ENCODE peak calls at places on chromosomes 7 and 10, in eight cellular contexts. Q is CD8-positive, alpha-beta memory T cell; M is neuronal stem cell; Z is lower lobe of right lung; X is SK-N-MC; I is GM23338; K is left lung; P is brain microvascular endothelial cell. Y is an unnamed sample. For H3K36me3, the result is how much of the 10 kb centered on the place peaks cover.

GRCh38 chr10:82890573-82890972 is 1015.6 kb downstream of the NRG3 start:
- DNase-seq in K (no peak), I (no peak), X (no peak), P (no peak), Q (no peak), M (no peak), Z (no peak), Y (no peak)

GRCh38 chr10:96371356-96371755 is 12.6 kb upstream of the OPALIN start:
- DNase-seq in Q (no peak), K (no peak), Z (no peak), M (no peak), P (no peak), I (no peak), X (no peak), Y (no peak)

GRCh38 chr10:44752451-44753441 is 158.4 kb upstream of the TMEM72 start:
- DNase-seq in Z (no peak), K (no peak), M (no peak), I (no peak), P (peak), X (no peak), Q (no peak), Y (peak)

GRCh38 chr7:157549612-157550299 is 213.0 kb downstream of the DNAJB6 start:
- DNase-seq in X (no peak), Q (no peak), K (peak), M (no peak), Z (peak), I (no peak), P (no peak), Y (no peak)

GRCh38 chr7:90563286-90563685 is 32.8 kb upstream of the CDK14 start:
- DNase-seq in P (no peak), M (no peak), X (no peak), I (no peak), K (no peak), Q (no peak), Z (no peak), Y (no peak)

GRCh38 chr10:132705173-132705572 is 80.8 kb downstream of the NKX6-2 start:
- DNase-seq in I (no peak), M (no peak), P (no peak), Z (peak), K (no peak), X (no peak), Q (no peak), Y (no peak)

GRCh38 chr7:158863611-158864506 is 7.5 kb downstream of the DYNC2I1 start:
- DNase-seq in Z (peak), K (peak), I (peak), P (peak), X (no peak), M (no peak), Q (peak), Y (peak)

GRCh38 chr7:144787127-144787526 is 48.7 kb downstream of the TPK1 start:
- DNase-seq in P (no peak), Q (no peak), X (no peak), K (no peak), I (peak), M (no peak), Z (no peak), Y (no peak)

GRCh38 chr7:103651558-103651957 is 205.6 kb upstream of the SLC26A5 start:
- DNase-seq in K (no peak), X (no peak), Z (no peak), M (no peak), I (no peak), Q (no peak), P (no peak), Y (no peak)

GRCh38 chr7:103989200-103989784 is at the start of gene RELN:
- DNase-seq in M (peak), I (peak), Q (no peak), P (peak), X (no peak), Z (no peak), K (no peak), Y (no peak)

GRCh38 chr10:21724020-21724589 is 190.1 kb downstream of the MLLT10 start:
- DNase-seq in K (no peak), P (no peak), M (no peak), I (no peak), Q (no peak), X (no peak), Z (no peak), Y (no peak)
- H3K36me3 ChIP-seq in K (under half), P (under half), M (half or more), I (under half), Q (under half), X (under half), Z (under half), Y (under half)

DNA sequence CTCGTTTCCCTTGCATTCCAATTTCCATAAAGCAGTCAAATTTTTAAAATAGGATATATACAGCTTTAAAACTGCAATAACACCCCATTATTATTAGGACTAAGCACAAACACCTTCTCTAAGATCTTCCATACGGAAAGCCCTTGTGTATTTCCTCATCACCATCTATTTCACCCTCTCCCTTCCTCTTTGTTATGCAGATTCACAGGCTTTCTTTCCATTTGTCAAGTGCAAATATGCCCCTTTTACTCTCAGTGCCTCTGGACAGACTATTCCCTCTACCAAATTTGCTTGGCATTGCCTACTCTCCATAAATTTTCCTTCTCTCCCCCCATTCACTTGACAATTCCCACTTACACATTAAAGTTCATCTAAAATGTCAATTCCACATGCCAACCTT is 61.7 kb downstream of the SNX13 start:
- DNase-seq in Q (no peak), I (peak), Z (no peak), P (no peak), K (no peak), X (no peak), M (no peak), Y (no peak)
- H3K36me3 ChIP-seq in Q (under half), I (under half), Z (half or more), P (under half), K (under half), X (under half), M (under half), Y (under half)

GRCh38 chr10:71828702-71829101 is 22.3 kb downstream of the PSAP start:
- DNase-seq in P (no peak), I (no peak), Z (no peak), Q (no peak), M (no peak), X (no peak), K (peak), Y (no peak)

GRCh38 chr10:71823356-71823755 is 27.7 kb downstream of the PSAP start:
- DNase-seq in P (no peak), Q (no peak), Z (no peak), M (no peak), X (no peak), K (no peak), I (no peak), Y (no peak)

GRCh38 chr10:71821909-71822763 is 28.9 kb downstream of the PSAP start:
- DNase-seq in M (no peak), X (no peak), Z (no peak), I (no peak), P (peak), Q (no peak), K (no peak), Y (no peak)

GRCh38 chr10:71827828-71828227 is 23.2 kb downstream of the PSAP start:
- DNase-seq in Z (no peak), Q (no peak), M (no peak), P (no peak), I (no peak), K (peak), X (no peak), Y (no peak)

DNA sequence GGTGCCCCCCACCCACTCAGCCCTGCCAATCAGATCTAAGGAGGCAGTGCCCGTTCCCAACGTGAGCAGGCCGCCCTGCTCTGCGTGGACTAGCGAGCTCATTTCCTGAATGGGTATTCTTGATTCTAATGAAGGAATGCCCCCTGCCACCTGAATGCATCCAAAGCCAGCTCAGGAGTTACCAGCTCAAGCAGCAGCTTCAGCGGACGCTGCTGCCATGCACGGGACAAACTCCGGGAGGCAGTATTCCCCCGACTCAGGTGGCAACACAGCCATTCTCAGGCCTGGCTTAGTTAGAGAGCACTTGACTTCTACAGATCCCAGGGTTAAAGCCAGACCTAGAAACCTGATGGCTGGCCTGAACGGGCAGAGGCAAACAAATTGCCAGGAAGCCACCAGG is 25.8 kb downstream of the PSAP start:
- DNase-seq in I (no peak), Z (no peak), Q (no peak), X (no peak), M (no peak), K (no peak), P (no peak), Y (no peak)
- H3K36me3 ChIP-seq in I (half or more), Z (half or more), Q (half or more), X (half or more), M (half or more), K (half or more), P (half or more), Y (under half)

DNA sequence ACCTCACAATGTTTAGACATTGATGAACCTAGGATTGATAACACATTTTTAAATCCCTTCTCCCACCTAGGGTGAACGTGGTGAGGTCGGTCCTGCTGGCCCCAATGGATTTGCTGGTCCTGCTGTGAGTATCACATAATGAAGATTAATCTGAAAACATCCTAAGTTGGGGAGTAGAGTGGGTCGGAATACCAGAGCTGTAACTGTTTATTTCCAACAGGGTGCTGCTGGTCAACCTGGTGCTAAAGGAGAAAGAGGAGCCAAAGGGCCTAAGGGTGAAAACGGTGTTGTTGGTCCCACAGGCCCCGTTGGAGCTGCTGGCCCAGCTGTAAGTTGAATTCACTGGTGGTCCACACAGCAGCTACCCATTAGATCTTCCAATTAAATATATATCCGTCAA is 25.6 kb downstream of the COL1A2 start:
- DNase-seq in P (no peak), Q (no peak), I (no peak), K (no peak), M (no peak), X (no peak), Z (no peak), Y (no peak)
- H3K36me3 ChIP-seq in P (half or more), Q (under half), I (under half), K (under half), M (under half), X (half or more), Z (half or more), Y (under half)

GRCh38 chr7:50605059-50605458 is 39.9 kb upstream of the DDC start:
- DNase-seq in X (no peak), Z (no peak), M (no peak), P (no peak), I (no peak), Q (no peak), K (no peak), Y (no peak)
- H3K36me3 ChIP-seq in X (half or more), Z (half or more), M (half or more), P (under half), I (under half), Q (under half), K (half or more), Y (under half)

GRCh38 chr10:60073781-60074656 is 167.7 kb upstream of the CCDC6 start:
- DNase-seq in Z (no peak), P (no peak), X (no peak), K (no peak), M (no peak), Q (no peak), I (no peak), Y (no peak)

GRCh38 chr10:60073397-60073780 is 167.0 kb upstream of the CCDC6 start:
- DNase-seq in I (no peak), X (no peak), M (no peak), K (no peak), Q (no peak), Z (no peak), P (peak), Y (no peak)

DNA sequence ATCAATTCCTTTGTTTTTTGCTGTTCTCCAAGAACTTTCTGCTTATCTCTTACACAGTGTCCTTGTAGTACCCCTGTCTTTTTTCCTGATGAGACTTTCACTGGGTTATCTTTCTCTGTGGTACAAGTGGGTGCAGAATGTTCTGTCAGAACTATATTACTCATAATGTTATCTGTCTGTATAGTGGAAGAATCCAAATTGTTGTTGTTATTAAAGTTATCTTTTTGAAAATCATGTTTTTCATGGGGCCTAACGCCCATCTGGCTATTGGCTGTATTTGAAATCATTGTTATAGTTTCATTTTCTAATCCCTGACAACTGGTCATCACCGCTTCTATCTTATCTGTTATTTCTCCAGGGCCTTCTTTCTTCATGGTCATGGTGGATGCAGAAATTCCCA is 163.0 kb upstream of the CCDC6 start:
- DNase-seq in M (no peak), K (no peak), P (no peak), X (no peak), Q (no peak), I (no peak), Z (no peak), Y (no peak)
- H3K36me3 ChIP-seq in M (under half), K (under half), P (under half), X (under half), Q (under half), I (under half), Z (under half), Y (under half)

GRCh38 chr7:2376351-2377154 is 21.9 kb downstream of the EIF3B start:
- DNase-seq in M (no peak), I (no peak), Q (no peak), X (no peak), P (no peak), Z (no peak), K (no peak), Y (no peak)

GRCh38 chr7:2373646-2374045 is 19.0 kb downstream of the EIF3B start:
- DNase-seq in Z (no peak), I (no peak), M (no peak), X (no peak), P (no peak), Q (no peak), K (no peak), Y (no peak)

GRCh38 chr7:2373124-2373556 is 18.5 kb downstream of the EIF3B start:
- DNase-seq in P (no peak), Q (no peak), Z (no peak), I (no peak), X (no peak), K (no peak), M (no peak), Y (peak)

GRCh38 chr7:2374401-2374800 is 19.8 kb downstream of the EIF3B start:
- DNase-seq in Z (no peak), M (no peak), I (no peak), K (no peak), X (no peak), Q (no peak), P (no peak), Y (no peak)

GRCh38 chr7:2374830-2375728 is 20.5 kb downstream of the EIF3B start:
- DNase-seq in X (no peak), P (no peak), Z (no peak), M (no peak), K (no peak), Q (no peak), I (no peak), Y (no peak)
- H3K36me3 ChIP-seq in X (half or more), P (half or more), Z (half or more), M (half or more), K (half or more), Q (half or more), I (half or more), Y (half or more)